ENCODE peak calls at places on chromosome 4, in four cellular contexts. Z is IMR-90, N is OCI-LY7, M is fibroblast of lung. X is an unnamed sample.

GRCh38 chr4:111652206-111652605 is 493.0 kb upstream of the FAM241A start:
- DNase-seq in N (no peak), M (no peak), Z (no peak), X (no peak)

GRCh38 chr4:182578402-182578801 is 335.2 kb downstream of the TENM3 start:
- DNase-seq in N (no peak), Z (peak; percentile 91), M (peak; percentile 42), X (peak; percentile 84)

GRCh38 chr4:82713856-82714255 is 84.7 kb downstream of the SCD5 start:
- DNase-seq in Z (peak; percentile 24), M (no peak), N (no peak), X (peak; percentile 72)

GRCh38 chr4:78542373-78542772 is 9.2 kb upstream of the ANXA3 start:
- DNase-seq in N (no peak), Z (peak; percentile 65), M (peak; percentile 62), X (peak; percentile 68)

GRCh38 chr4:102535398-102536082 is 34.4 kb downstream of the NFKB1 start:
- DNase-seq in N (no peak), Z (peak; percentile 75), M (peak; percentile 67), X (peak; percentile 61)

GRCh38 chr4:140718240-140718639 is 37.9 kb downstream of the TBC1D9 start:
- DNase-seq in N (no peak), M (peak; percentile 52), Z (peak; percentile 59), X (peak; percentile 61)

GRCh38 chr4:102438873-102439614 is 62.1 kb upstream of the NFKB1 start:
- DNase-seq in Z (peak; percentile 93), M (peak; percentile 96), N (no peak), X (peak; percentile 92)

GRCh38 chr4:183987529-183987946 is 82.4 kb downstream of the STOX2 start:
- DNase-seq in Z (peak; percentile 91), M (peak; percentile 87), N (no peak), X (peak; percentile 96)

GRCh38 chr4:185398618-185399017 is 2.0 kb downstream of the ANKRD37 start:
- DNase-seq in Z (no peak), M (no peak), N (no peak), X (no peak)

GRCh38 chr4:71171592-71171991 is 167.2 kb upstream of the SLC4A4 start:
- DNase-seq in M (no peak), Z (no peak), N (no peak), X (no peak)

GRCh38 chr4:133146574-133147198 is 2.4 kb upstream of the PCDH10 start:
- DNase-seq in M (peak; percentile 77), N (no peak), Z (peak; percentile 40), X (no peak)

GRCh38 chr4:44629280-44629866 is 22.1 kb downstream of the YIPF7 start:
- DNase-seq in M (peak; percentile 45), Z (peak; percentile 43), N (peak; percentile 57), X (peak; percentile 49)

GRCh38 chr4:47075919-47076318 is 44.6 kb downstream of the GABRB1 start:
- DNase-seq in M (no peak), Z (no peak), N (no peak), X (no peak)

GRCh38 chr4:14168919-14169318 is 541.4 kb upstream of the BOD1L1 start:
- DNase-seq in N (no peak), Z (peak; percentile 91), M (peak; percentile 82), X (peak; percentile 96)

GRCh38 chr4:6942238-6942800 is 32.7 kb downstream of the TBC1D14 start:
- DNase-seq in N (peak; percentile 54), M (peak; percentile 98), Z (peak; percentile 98), X (peak; percentile 90)

GRCh38 chr4:129561886-129562285 is 465.9 kb downstream of the C4orf33 start:
- DNase-seq in Z (no peak), M (no peak), N (no peak), X (no peak)

GRCh38 chr4:88162636-88163035 is 4.2 kb upstream of the ABCG2 start:
- DNase-seq in N (no peak), M (peak; percentile 36), Z (no peak), X (no peak)

GRCh38 chr4:149690726-149691125 is 124.9 kb downstream of the IQCM start:
- DNase-seq in Z (no peak), N (no peak), M (no peak), X (no peak)

GRCh38 chr4:77385124-77385969 is 220.3 kb upstream of the CXCL13 start:
- DNase-seq in M (peak; percentile 77), N (peak; percentile 55), Z (peak; percentile 63), X (peak; percentile 53)

GRCh38 chr4:89954906-89955305 is 60.3 kb downstream of the MMRN1 start:
- DNase-seq in N (no peak), Z (no peak), M (no peak), X (no peak)

GRCh38 chr4:1199556-1200331 is 27.4 kb upstream of the SPON2 start:
- DNase-seq in N (no peak), Z (no peak), M (no peak), X (no peak)

GRCh38 chr4:15638418-15638817 is 16.7 kb downstream of the FBXL5 start:
- DNase-seq in M (no peak), N (no peak), Z (no peak), X (no peak)

GRCh38 chr4:86972997-86973396 is 38.2 kb downstream of the AFF1 start:
- DNase-seq in N (no peak), Z (no peak), M (peak; percentile 33), X (peak; percentile 30)

GRCh38 chr4:26062221-26062620 is 148.2 kb downstream of the SMIM20 start:
- DNase-seq in M (peak; percentile 72), N (no peak), Z (peak; percentile 74), X (no peak)

GRCh38 chr4:2898001-2898400 is 54.4 kb downstream of the ADD1 start:
- DNase-seq in N (no peak), Z (no peak), M (no peak), X (no peak)

GRCh38 chr4:88613417-88613875 is 21.2 kb downstream of the HERC3 start:
- DNase-seq in M (no peak), N (peak; percentile 41), Z (no peak), X (no peak)

GRCh38 chr4:54660591-54660990 is 2.8 kb downstream of the KIT start:
- DNase-seq in Z (no peak), M (no peak), N (no peak), X (no peak)

GRCh38 chr4:145438298-145438697 is 43.4 kb upstream of the SMAD1 start:
- DNase-seq in N (no peak), Z (no peak), M (no peak), X (no peak)
- H3K27ac ChIP-seq in N (no peak overlapping the region), Z (no peak overlapping the region), M (no peak overlapping the region), X (no peak overlapping the region)

DNA sequence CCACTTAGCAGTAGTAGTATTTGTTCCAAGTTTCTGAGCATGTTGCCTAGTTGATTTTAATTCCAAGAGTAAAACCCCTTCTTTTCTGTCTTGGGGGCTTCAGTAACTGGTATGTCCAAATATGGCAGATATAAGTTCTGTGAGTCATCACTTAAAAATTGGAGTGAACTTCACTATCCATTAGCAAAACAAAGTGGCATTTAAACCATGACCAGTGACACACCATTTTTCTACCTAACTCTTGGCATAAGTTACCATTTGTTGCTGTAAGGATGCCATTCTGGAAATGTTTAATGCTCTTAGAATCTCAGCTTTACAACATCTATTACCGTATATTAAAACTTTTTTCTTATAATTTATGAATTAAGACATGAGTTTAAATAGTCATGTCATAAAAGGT is 102.0 kb downstream of the CBR4 start:
- DNase-seq in Z (peak; percentile 69), M (peak; percentile 53), N (no peak), X (no peak)
- H3K27ac ChIP-seq in Z (peak overlapping the region; percentile 38), M (no peak overlapping the region), N (no peak overlapping the region), X (peak overlapping the region; percentile 1)

DNA sequence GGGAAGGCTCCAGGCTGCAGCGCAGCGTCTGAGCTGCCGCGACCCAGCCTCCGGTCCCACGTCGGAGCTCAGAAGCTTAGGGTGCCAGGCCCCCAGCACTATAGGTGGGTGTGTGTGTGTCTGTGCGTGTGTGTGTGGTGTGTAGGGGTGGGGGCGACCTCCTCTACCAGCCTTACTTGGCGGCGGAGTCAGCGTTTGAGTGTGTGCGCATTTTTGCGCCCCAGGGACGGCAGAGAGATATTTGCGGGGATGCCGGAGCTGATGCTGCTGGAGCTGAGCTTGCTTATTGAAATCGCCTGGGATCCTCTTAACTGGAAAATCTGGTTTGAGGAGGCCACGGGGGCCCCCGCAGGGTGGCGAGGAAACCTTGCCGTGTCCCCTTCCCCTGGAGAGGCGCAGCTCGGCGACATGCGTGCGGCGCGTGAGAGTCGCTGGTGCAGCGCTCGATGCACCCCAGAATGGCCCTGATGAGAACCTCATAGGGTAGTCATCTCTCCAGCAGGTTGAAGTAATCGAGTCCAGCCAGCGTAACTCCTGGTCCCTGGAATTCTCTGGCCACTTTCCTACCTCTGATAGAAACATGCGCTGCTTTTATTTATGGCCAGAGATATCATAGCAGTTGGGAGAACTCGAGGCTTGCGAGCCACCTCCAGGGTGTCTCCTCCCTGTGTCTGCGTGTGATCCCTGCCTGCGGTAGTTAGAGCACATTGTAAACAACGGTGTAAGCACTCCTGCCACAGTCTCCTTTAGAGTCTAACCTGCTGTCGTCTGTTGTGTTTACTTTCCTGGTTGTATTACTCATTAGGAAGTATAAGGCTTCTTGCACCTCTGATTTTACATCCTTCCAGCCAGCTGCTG is 2.7 kb downstream of the ADGRL3 start:
- DNase-seq in Z (no peak), N (no peak), M (peak; percentile 13), X (peak; percentile 42)
- H3K27ac ChIP-seq in Z (no peak overlapping the region), N (no peak overlapping the region), M (no peak overlapping the region), X (no peak overlapping the region)

GRCh38 chr4:37893164-37893563 is 2.3 kb downstream of the TBC1D1 start:
- DNase-seq in M (no peak), N (no peak), Z (no peak), X (no peak)

GRCh38 chr4:37895271-37895670 is 4.4 kb downstream of the TBC1D1 start:
- DNase-seq in N (no peak), M (no peak), Z (no peak), X (no peak)

GRCh38 chr4:37891221-37892159 is 606 bp downstream of the TBC1D1 start:
- DNase-seq in N (peak; percentile 78), Z (peak; percentile 4), M (peak; percentile 38), X (peak; percentile 5)

GRCh38 chr4:37890501-37891220 is at the start of gene TBC1D1:
- DNase-seq in N (peak; percentile 39), Z (no peak), M (no peak), X (peak; percentile 16)

GRCh38 chr4:37892641-37893040 is 1.8 kb downstream of the TBC1D1 start:
- DNase-seq in M (no peak), Z (no peak), N (peak; percentile 74), X (no peak)
- H3K27ac ChIP-seq in M (no peak overlapping the region), Z (no peak overlapping the region), N (peak overlapping the region; percentile 78), X (no peak overlapping the region)